ENCODE peak calls at places on chromosome 2, in nine cellular contexts. G is posterior cingulate gyrus; Y is stimulated activated CD8-positive, alpha-beta memory T cell treated with anti-CD3 and anti-CD28 coated beads, Interleukin-15, amount 100 ng/mL, for 24 hours; L is neural crest cell; M is GM03348; O is RPMI8226; J is ureter; R is RPMI7951; K is GM04504. I is an unnamed sample.

GRCh38 chr2:239905884-239906654 is 119.1 kb downstream of the NDUFA10 start:
- DNase-seq in O (no peak), L (no peak), J (peak), K (no peak), Y (no peak), M (no peak), R (no peak), G (no peak), I (no peak)

GRCh38 chr2:74316616-74317295 is 26.5 kb downstream of the SLC4A5 start:
- DNase-seq in G (no peak), M (no peak), L (no peak), Y (no peak), O (no peak), R (no peak), J (no peak), K (no peak), I (no peak)

GRCh38 chr2:88831071-88831791 is 139.8 kb downstream of the RPIA start:
- DNase-seq in K (no peak), R (peak), G (no peak), O (no peak), M (no peak), J (no peak), Y (no peak), L (no peak), I (no peak)

GRCh38 chr2:224870341-224870740 is 154.2 kb upstream of the CCDC195 start:
- DNase-seq in J (no peak), O (no peak), M (peak), Y (no peak), G (no peak), L (no peak), R (peak), K (no peak), I (no peak)

GRCh38 chr2:105775809-105776559 is 31.3 kb downstream of the NCK2 start:
- DNase-seq in R (no peak), G (no peak), M (no peak), J (no peak), O (no peak), K (peak), Y (no peak), L (no peak), I (no peak)

GRCh38 chr2:167715932-167716331 is 531.5 kb downstream of the STK39 start:
- DNase-seq in R (no peak), O (peak), M (no peak), Y (no peak), G (no peak), K (no peak), J (no peak), L (no peak), I (no peak)

GRCh38 chr2:190655113-190655512 is 6.2 kb downstream of the NAB1 start:
- DNase-seq in J (no peak), L (no peak), M (no peak), K (no peak), O (no peak), Y (no peak), G (no peak), R (no peak), I (peak)

GRCh38 chr2:106053116-106053515 is 141.0 kb downstream of the UXS1 start:
- DNase-seq in Y (no peak), L (no peak), J (no peak), K (no peak), O (peak), M (peak), G (no peak), R (peak), I (no peak)

GRCh38 chr2:53911434-53912189 is 51.8 kb upstream of the GPR75 start:
- DNase-seq in G (no peak), L (no peak), M (peak), O (no peak), J (no peak), R (no peak), Y (no peak), K (no peak), I (no peak)

GRCh38 chr2:191539068-191539467 is 138.9 kb upstream of the NABP1 start:
- DNase-seq in G (no peak), J (no peak), O (peak), R (peak), Y (no peak), L (peak), M (peak), K (no peak), I (peak)

GRCh38 chr2:1736997-1737480 is 7.3 kb downstream of the PXDN start:
- DNase-seq in G (no peak), O (no peak), L (no peak), K (peak), J (no peak), M (peak), R (peak), Y (no peak), I (no peak)

GRCh38 chr2:182077451-182078142 is 91.9 kb downstream of the PPP1R1C start:
- DNase-seq in L (peak), M (peak), Y (no peak), R (peak), K (peak), O (peak), J (peak), G (no peak), I (peak)

GRCh38 chr2:163735692-163736432 is at the start of gene FIGN:
- DNase-seq in J (peak), L (peak), R (peak), O (no peak), G (peak), M (peak), K (peak), Y (no peak), I (peak)

GRCh38 chr2:24871852-24872323 is 48.1 kb downstream of the ADCY3 start:
- DNase-seq in K (no peak), L (no peak), J (no peak), M (no peak), Y (no peak), G (no peak), R (no peak), O (no peak), I (peak)

GRCh38 chr2:219494952-219495530 is 3.6 kb upstream of the GMPPA start:
- DNase-seq in K (no peak), M (no peak), J (no peak), O (no peak), Y (no peak), G (no peak), L (no peak), R (no peak), I (no peak)

GRCh38 chr2:203670939-203671338 is 35.5 kb upstream of the CD28 start:
- DNase-seq in K (no peak), L (no peak), Y (no peak), R (no peak), G (no peak), M (no peak), J (no peak), O (no peak), I (no peak)

GRCh38 chr2:85756195-85756594 is 2.4 kb downstream of the ATOH8 start:
- DNase-seq in R (no peak), G (no peak), O (no peak), J (no peak), L (no peak), Y (no peak), M (no peak), K (no peak), I (no peak)

GRCh38 chr2:26640781-26641564 is at the start of gene CIB4:
- DNase-seq in G (no peak), K (no peak), M (no peak), J (peak), Y (no peak), L (no peak), O (no peak), R (no peak), I (no peak)

GRCh38 chr2:66862871-66863650 is 428.1 kb downstream of the MEIS1 start:
- DNase-seq in L (no peak), O (no peak), R (peak), Y (no peak), J (no peak), K (no peak), M (peak), G (no peak), I (no peak)

GRCh38 chr2:190431907-190432306 is 23.8 kb downstream of the MFSD6 start:
- DNase-seq in O (no peak), Y (no peak), G (no peak), M (no peak), L (no peak), K (no peak), J (no peak), R (no peak), I (no peak)

GRCh38 chr2:217366996-217367395 is 507.1 kb upstream of the TNP1 start:
- DNase-seq in Y (no peak), G (no peak), L (no peak), O (no peak), K (no peak), M (no peak), R (peak), J (no peak), I (no peak)

GRCh38 chr2:212001280-212001679 is 537.3 kb downstream of the ERBB4 start:
- DNase-seq in J (no peak), M (no peak), O (no peak), L (no peak), K (no peak), R (no peak), G (no peak), Y (no peak), I (no peak)

GRCh38 chr2:70397186-70397585 is 95.3 kb upstream of the FAM136A start:
- DNase-seq in G (no peak), L (no peak), M (no peak), R (no peak), J (no peak), K (no peak), O (no peak), Y (no peak), I (no peak)

GRCh38 chr2:26463252-26464207 is 14.4 kb downstream of the OTOF start:
- DNase-seq in M (no peak), O (peak), R (no peak), L (no peak), Y (no peak), G (no peak), J (no peak), K (no peak), I (no peak)

GRCh38 chr2:9001229-9001628 is 2.3 kb downstream of the MBOAT2 start:
- DNase-seq in K (no peak), G (no peak), J (no peak), Y (no peak), L (no peak), R (peak), M (no peak), O (no peak), I (no peak)

GRCh38 chr2:45119038-45119437 is 109.8 kb upstream of the SIX2 start:
- DNase-seq in Y (no peak), L (no peak), K (no peak), G (no peak), J (no peak), O (no peak), R (peak), M (peak), I (no peak)

GRCh38 chr2:235605999-235606715 is 112.3 kb downstream of the AGAP1 start:
- DNase-seq in R (peak), Y (no peak), J (no peak), M (peak), G (no peak), L (peak), K (no peak), O (no peak), I (no peak)

GRCh38 chr2:18626256-18626668 is 36.9 kb upstream of the NT5C1B start:
- DNase-seq in R (peak), L (no peak), M (peak), J (no peak), G (no peak), Y (no peak), K (peak), O (no peak), I (no peak)

I was measured in cerebellar cortex.